ENCODE peak calls at places on chromosomes 4 and X, in five cellular contexts. T is uterus; D is K562; I is stimulated activated CD4-positive, alpha-beta T cell treated with anti-CD3 and anti-CD28 coated beads, Interleukin-2, amount 100 ng/mL, for 48 hours; X is naive thymus-derived CD8-positive, alpha-beta T cell. P is an unnamed sample.
A peak's percentile ranks its signal among the peaks of the same experiment; 100 is the strongest.

GRCh38 chr4:89316931-89317366 is 9.3 kb upstream of the GPRIN3 start:
- DNase-seq in T (no peak), D (no peak), I (no peak), X (no peak), P (no peak)

GRCh38 chrX:49186125-49187027 is at the start of gene PRICKLE3:
- DNase-seq in T (peak; percentile 79), D (peak; percentile 74), I (peak; percentile 56), X (peak; percentile 59), P (peak; percentile 61)

GRCh38 chr4:123827511-123827910 is 430.9 kb downstream of the SPRY1 start:
- DNase-seq in T (no peak), D (no peak), I (no peak), X (no peak), P (no peak)

GRCh38 chr4:144646523-144647094 is 653 bp downstream of the HHIP start:
- DNase-seq in T (no peak), D (no peak), I (no peak), X (no peak), P (no peak)

GRCh38 chr4:2343476-2343875 is 75.0 kb downstream of the ZFYVE28 start:
- DNase-seq in T (no peak), D (no peak), I (no peak), X (no peak), P (peak; percentile 2)

GRCh38 chrX:114580336-114580735 is 3.5 kb upstream of the HTR2C start:
- DNase-seq in T (no peak), D (no peak), I (no peak), X (no peak), P (no peak)

GRCh38 chrX:43963726-43964125 is 9.5 kb downstream of the NDP start:
- DNase-seq in T (no peak), D (no peak), I (no peak), X (no peak), P (no peak)

GRCh38 chrX:124087000-124087746 is 125.7 kb downstream of the STAG2 start:
- DNase-seq in T (no peak), D (no peak), I (no peak), X (no peak), P (no peak)

GRCh38 chr4:2096073-2096609 is 37.0 kb downstream of the NAT8L start:
- DNase-seq in T (no peak), D (no peak), I (no peak), X (no peak), P (no peak)

GRCh38 chrX:3176439-3176820 is 135.2 kb downstream of the ARSF start:
- DNase-seq in T (no peak), D (no peak), I (no peak), X (no peak), P (no peak)

GRCh38 chr4:186557486-186557885 is 2.1 kb upstream of the MTNR1A start:
- DNase-seq in T (no peak), D (no peak), I (no peak), X (no peak), P (no peak)

GRCh38 chr4:169996379-169997245 is 29.6 kb downstream of the MFAP3L start:
- DNase-seq in T (no peak), D (no peak), I (no peak), X (no peak), P (no peak)

GRCh38 chrX:20230406-20230805 is 36.3 kb downstream of the RPS6KA3 start:
- DNase-seq in T (no peak), D (no peak), I (no peak), X (no peak), P (no peak)

GRCh38 chr4:65552071-65552470 is 118.2 kb downstream of the EPHA5 start:
- DNase-seq in T (no peak), D (no peak), I (no peak), X (no peak), P (no peak)

GRCh38 chrX:14546190-14546589 is 16.9 kb downstream of the GLRA2 start:
- DNase-seq in T (no peak), D (no peak), I (no peak), X (no peak), P (no peak)

GRCh38 chr4:139609647-139610046 is 53.6 kb upstream of the SETD7 start:
- DNase-seq in T (no peak), D (no peak), I (no peak), X (no peak), P (no peak)